ENCODE peak calls at places on chromosomes 5 and 9, in five cellular contexts. K is renal cortical epithelial cell, B is psoas muscle, H is A172, M is cerebellum. E is an unnamed sample.

GRCh38 chr9:13186091-13186490 is 93.4 kb downstream of the MPDZ start:
- DNase-seq in K (no peak), B (no peak), H (no peak), M (no peak), E (no peak)

GRCh38 chr9:129280236-129281231 is 102.5 kb upstream of the IER5L start:
- DNase-seq in K (no peak), B (peak; percentile 30), H (no peak), M (peak; percentile 60), E (no peak)

GRCh38 chr9:77977210-77977611 is 54.4 kb downstream of the GNAQ start:
- DNase-seq in K (peak; percentile 92), B (peak; percentile 74), H (peak; percentile 61), M (peak; percentile 13), E (no peak)

GRCh38 chr9:136674786-136675349 is 12.2 kb downstream of the EGFL7 start:
- DNase-seq in K (peak; percentile 33), B (no peak), H (no peak), M (no peak), E (no peak)

GRCh38 chr5:1643651-1644392 is 120.1 kb upstream of the LPCAT1 start:
- DNase-seq in K (no peak), B (peak; percentile 35), H (no peak), M (no peak), E (no peak)

GRCh38 chr9:97362777-97363545 is 48.9 kb upstream of the TDRD7 start:
- DNase-seq in K (peak; percentile 7), B (no peak), H (no peak), M (no peak), E (no peak)

GRCh38 chr9:83027153-83027867 is 35.6 kb downstream of the RASEF start:
- DNase-seq in K (peak; percentile 95), B (no peak), H (peak; percentile 92), M (no peak), E (no peak)

GRCh38 chr5:66378407-66378806 is 217.8 kb upstream of the MAST4 start:
- DNase-seq in K (no peak), B (no peak), H (no peak), M (no peak), E (no peak)

GRCh38 chr9:136975624-136976023 is 1.7 kb upstream of the PTGDS start:
- DNase-seq in K (no peak), B (no peak), H (peak; percentile 91), M (peak; percentile 81), E (no peak)

GRCh38 chr9:127277099-127277498 is 12.5 kb downstream of the GARNL3 start:
- DNase-seq in K (no peak), B (no peak), H (no peak), M (no peak), E (peak; percentile 33)

GRCh38 chr9:114370985-114371335 is 16.8 kb downstream of the AKNA start:
- DNase-seq in K (no peak), B (no peak), H (no peak), M (no peak), E (no peak)